ENCODE peak calls at places on chromosomes 3 and 15, in ten cellular contexts. One of them, this sample, is unnamed. For H3K4me1, the result is how much of the 10 kb centered on the place peaks cover.

GRCh38 chr3:168081171-168081771 is 14.5 kb downstream of the GOLIM4 start:
- DNase-seq in IMR-90: peak
- DNase-seq in fibroblast of lung: no peak
- DNase-seq in psoas muscle: no peak
- DNase-seq in gastrocnemius medialis: no peak
- DNase-seq in GM23248: peak
- DNase-seq in CD4-positive, alpha-beta memory T cell: no peak
- DNase-seq in ascending aorta: no peak
- DNase-seq in Peyer's patch: no peak
- DNase-seq in GM23338: no peak
- DNase-seq in this sample: no peak

GRCh38 chr3:72997421-72997961 is 880 bp downstream of the PPP4R2 start:
- DNase-seq in IMR-90: peak
- DNase-seq in fibroblast of lung: peak
- DNase-seq in psoas muscle: no peak
- DNase-seq in gastrocnemius medialis: no peak
- DNase-seq in GM23248: peak
- DNase-seq in CD4-positive, alpha-beta memory T cell: peak
- DNase-seq in ascending aorta: no peak
- DNase-seq in Peyer's patch: peak
- DNase-seq in GM23338: peak
- DNase-seq in this sample: peak

GRCh38 chr3:39383913-39384664 is 919 bp downstream of the SLC25A38 start:
- DNase-seq in IMR-90: peak
- DNase-seq in fibroblast of lung: peak
- DNase-seq in psoas muscle: peak
- DNase-seq in gastrocnemius medialis: peak
- DNase-seq in GM23248: peak
- DNase-seq in CD4-positive, alpha-beta memory T cell: peak
- DNase-seq in ascending aorta: peak
- DNase-seq in Peyer's patch: peak
- DNase-seq in GM23338: peak
- DNase-seq in this sample: peak

GRCh38 chr3:58386966-58387365 is 46.7 kb downstream of the PDHB start:
- DNase-seq in IMR-90: peak
- DNase-seq in fibroblast of lung: peak
- DNase-seq in psoas muscle: no peak
- DNase-seq in gastrocnemius medialis: no peak
- DNase-seq in GM23248: peak
- DNase-seq in CD4-positive, alpha-beta memory T cell: no peak
- DNase-seq in ascending aorta: no peak
- DNase-seq in Peyer's patch: no peak
- DNase-seq in GM23338: peak
- DNase-seq in this sample: no peak

GRCh38 chr3:46901061-46901460 is 23.5 kb downstream of the PTH1R start:
- DNase-seq in IMR-90: no peak
- DNase-seq in fibroblast of lung: no peak
- DNase-seq in psoas muscle: peak
- DNase-seq in gastrocnemius medialis: no peak
- DNase-seq in GM23248: no peak
- DNase-seq in CD4-positive, alpha-beta memory T cell: no peak
- DNase-seq in ascending aorta: no peak
- DNase-seq in Peyer's patch: no peak
- DNase-seq in GM23338: no peak
- DNase-seq in this sample: no peak

GRCh38 chr3:39843440-39843839 is 34.0 kb downstream of the MYRIP start:
- DNase-seq in IMR-90: no peak
- DNase-seq in fibroblast of lung: no peak
- DNase-seq in psoas muscle: no peak
- DNase-seq in gastrocnemius medialis: no peak
- DNase-seq in GM23248: no peak
- DNase-seq in CD4-positive, alpha-beta memory T cell: no peak
- DNase-seq in ascending aorta: no peak
- DNase-seq in Peyer's patch: no peak
- DNase-seq in GM23338: no peak
- DNase-seq in this sample: no peak

GRCh38 chr3:12952322-12953200 is 111.2 kb upstream of the RPL32 start:
- DNase-seq in IMR-90: no peak
- DNase-seq in fibroblast of lung: no peak
- DNase-seq in psoas muscle: no peak
- DNase-seq in gastrocnemius medialis: no peak
- DNase-seq in GM23248: no peak
- DNase-seq in CD4-positive, alpha-beta memory T cell: no peak
- DNase-seq in ascending aorta: no peak
- DNase-seq in Peyer's patch: no peak
- DNase-seq in GM23338: no peak
- DNase-seq in this sample: no peak

GRCh38 chr3:19155375-19155774 is 7.1 kb downstream of the KCNH8 start:
- DNase-seq in IMR-90: no peak
- DNase-seq in fibroblast of lung: no peak
- DNase-seq in psoas muscle: no peak
- DNase-seq in gastrocnemius medialis: no peak
- DNase-seq in GM23248: no peak
- DNase-seq in CD4-positive, alpha-beta memory T cell: no peak
- DNase-seq in ascending aorta: no peak
- DNase-seq in Peyer's patch: no peak
- DNase-seq in GM23338: no peak
- DNase-seq in this sample: no peak

GRCh38 chr15:62739507-62739906 is 303.0 kb upstream of the TPM1 start:
- DNase-seq in IMR-90: peak
- DNase-seq in fibroblast of lung: peak
- DNase-seq in psoas muscle: no peak
- DNase-seq in gastrocnemius medialis: no peak
- DNase-seq in GM23248: peak
- DNase-seq in CD4-positive, alpha-beta memory T cell: no peak
- DNase-seq in ascending aorta: no peak
- DNase-seq in Peyer's patch: no peak
- DNase-seq in GM23338: no peak
- DNase-seq in this sample: no peak

GRCh38 chr3:4823986-4824947 is 155.0 kb upstream of the BHLHE40 start:
- DNase-seq in IMR-90: no peak
- DNase-seq in fibroblast of lung: no peak
- DNase-seq in psoas muscle: no peak
- DNase-seq in gastrocnemius medialis: no peak
- DNase-seq in GM23248: no peak
- DNase-seq in CD4-positive, alpha-beta memory T cell: no peak
- DNase-seq in ascending aorta: no peak
- DNase-seq in Peyer's patch: no peak
- DNase-seq in GM23338: no peak
- DNase-seq in this sample: no peak

GRCh38 chr3:24344784-24345439 is 149.7 kb downstream of the THRB start:
- DNase-seq in IMR-90: peak
- DNase-seq in fibroblast of lung: peak
- DNase-seq in psoas muscle: no peak
- DNase-seq in gastrocnemius medialis: no peak
- DNase-seq in GM23248: peak
- DNase-seq in CD4-positive, alpha-beta memory T cell: no peak
- DNase-seq in ascending aorta: no peak
- DNase-seq in Peyer's patch: no peak
- DNase-seq in GM23338: no peak
- DNase-seq in this sample: no peak

GRCh38 chr15:64754663-64755426 is 20.5 kb downstream of the RBPMS2 start:
- DNase-seq in IMR-90: no peak
- DNase-seq in fibroblast of lung: no peak
- DNase-seq in psoas muscle: no peak
- DNase-seq in gastrocnemius medialis: no peak
- DNase-seq in GM23248: no peak
- DNase-seq in CD4-positive, alpha-beta memory T cell: no peak
- DNase-seq in ascending aorta: no peak
- DNase-seq in Peyer's patch: peak
- DNase-seq in GM23338: no peak
- DNase-seq in this sample: no peak

GRCh38 chr3:171328419-171329082 is 131.7 kb downstream of the TNIK start:
- DNase-seq in IMR-90: no peak
- DNase-seq in fibroblast of lung: peak
- DNase-seq in psoas muscle: no peak
- DNase-seq in gastrocnemius medialis: no peak
- DNase-seq in GM23248: peak
- DNase-seq in CD4-positive, alpha-beta memory T cell: peak
- DNase-seq in ascending aorta: no peak
- DNase-seq in Peyer's patch: peak
- DNase-seq in GM23338: peak
- DNase-seq in this sample: peak

GRCh38 chr15:58520936-58521292 is 89.1 kb downstream of the LIPC start:
- DNase-seq in IMR-90: no peak
- DNase-seq in fibroblast of lung: no peak
- DNase-seq in psoas muscle: no peak
- DNase-seq in gastrocnemius medialis: no peak
- DNase-seq in GM23248: no peak
- DNase-seq in CD4-positive, alpha-beta memory T cell: no peak
- DNase-seq in ascending aorta: no peak
- DNase-seq in Peyer's patch: no peak
- DNase-seq in GM23338: no peak
- DNase-seq in this sample: no peak

GRCh38 chr15:68815598-68815997 is 5.1 kb downstream of the ANP32A start:
- DNase-seq in IMR-90: no peak
- DNase-seq in fibroblast of lung: peak
- DNase-seq in psoas muscle: no peak
- DNase-seq in gastrocnemius medialis: peak
- DNase-seq in GM23248: peak
- DNase-seq in CD4-positive, alpha-beta memory T cell: no peak
- DNase-seq in ascending aorta: no peak
- DNase-seq in Peyer's patch: no peak
- DNase-seq in GM23338: no peak
- DNase-seq in this sample: no peak

DNA sequence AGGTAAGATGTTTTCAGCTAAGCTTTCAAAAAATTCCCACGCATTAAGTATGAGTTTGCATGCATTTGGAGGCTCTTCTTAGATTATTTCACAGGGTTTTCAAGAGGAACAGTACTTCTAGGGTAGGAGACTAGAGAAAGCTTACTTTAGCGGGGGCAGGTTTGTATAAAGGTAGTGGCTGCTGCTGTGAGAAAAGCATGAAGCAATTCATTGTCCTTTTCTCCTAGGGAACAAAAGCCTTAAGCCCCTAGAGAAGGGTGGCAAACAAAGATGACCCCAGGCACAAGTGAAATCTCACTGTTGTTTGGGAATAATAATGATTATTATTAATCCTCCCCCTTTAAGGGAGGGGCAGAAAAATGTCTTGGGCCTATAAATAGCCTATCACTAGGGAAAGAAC is 310.7 kb downstream of the DIPK2A start:
- DNase-seq in IMR-90: no peak
- DNase-seq in fibroblast of lung: no peak
- DNase-seq in psoas muscle: no peak
- DNase-seq in gastrocnemius medialis: no peak
- DNase-seq in GM23248: no peak
- DNase-seq in CD4-positive, alpha-beta memory T cell: no peak
- DNase-seq in ascending aorta: no peak
- DNase-seq in Peyer's patch: no peak
- DNase-seq in GM23338: no peak
- DNase-seq in this sample: no peak
- H3K4me1 ChIP-seq in IMR-90: under half
- H3K4me1 ChIP-seq in fibroblast of lung: under half
- H3K4me1 ChIP-seq in psoas muscle: under half
- H3K4me1 ChIP-seq in gastrocnemius medialis: under half
- H3K4me1 ChIP-seq in GM23248: under half
- H3K4me1 ChIP-seq in CD4-positive, alpha-beta memory T cell: under half
- H3K4me1 ChIP-seq in ascending aorta: under half
- H3K4me1 ChIP-seq in Peyer's patch: under half
- H3K4me1 ChIP-seq in GM23338: under half
- H3K4me1 ChIP-seq in this sample: under half

GRCh38 chr3:11606090-11606784 is 37.5 kb downstream of the VGLL4 start:
- DNase-seq in IMR-90: no peak
- DNase-seq in fibroblast of lung: no peak
- DNase-seq in psoas muscle: no peak
- DNase-seq in gastrocnemius medialis: no peak
- DNase-seq in GM23248: no peak
- DNase-seq in CD4-positive, alpha-beta memory T cell: no peak
- DNase-seq in ascending aorta: no peak
- DNase-seq in Peyer's patch: no peak
- DNase-seq in GM23338: no peak
- DNase-seq in this sample: no peak
- H3K4me1 ChIP-seq in IMR-90: under half
- H3K4me1 ChIP-seq in fibroblast of lung: under half
- H3K4me1 ChIP-seq in psoas muscle: half or more
- H3K4me1 ChIP-seq in gastrocnemius medialis: half or more
- H3K4me1 ChIP-seq in GM23248: half or more
- H3K4me1 ChIP-seq in CD4-positive, alpha-beta memory T cell: under half
- H3K4me1 ChIP-seq in ascending aorta: under half
- H3K4me1 ChIP-seq in Peyer's patch: under half
- H3K4me1 ChIP-seq in GM23338: half or more
- H3K4me1 ChIP-seq in this sample: under half

DNA sequence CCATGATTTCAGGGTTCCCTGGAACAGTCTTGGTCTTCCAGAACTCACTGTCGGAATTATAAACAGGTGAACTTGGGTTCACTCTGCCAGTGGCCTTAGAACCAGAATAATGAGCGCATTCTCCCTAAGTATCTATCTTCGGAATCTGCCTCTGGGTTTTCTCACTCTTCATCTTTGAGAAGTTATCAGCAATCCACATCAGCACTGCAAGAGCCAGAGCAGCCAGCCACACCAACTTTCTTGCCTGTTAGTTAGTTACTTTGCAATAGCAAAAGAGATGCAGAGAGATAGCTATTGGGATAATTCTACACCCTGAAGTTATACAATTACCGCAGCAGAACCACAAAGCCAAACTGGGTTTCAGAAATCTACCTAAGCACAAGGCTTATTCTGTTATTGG is 25.8 kb downstream of the GLB1 start:
- DNase-seq in IMR-90: no peak
- DNase-seq in fibroblast of lung: no peak
- DNase-seq in psoas muscle: no peak
- DNase-seq in gastrocnemius medialis: no peak
- DNase-seq in GM23248: no peak
- DNase-seq in CD4-positive, alpha-beta memory T cell: no peak
- DNase-seq in ascending aorta: no peak
- DNase-seq in Peyer's patch: no peak
- DNase-seq in GM23338: no peak
- DNase-seq in this sample: no peak
- H3K4me1 ChIP-seq in IMR-90: under half
- H3K4me1 ChIP-seq in fibroblast of lung: under half
- H3K4me1 ChIP-seq in psoas muscle: under half
- H3K4me1 ChIP-seq in gastrocnemius medialis: under half
- H3K4me1 ChIP-seq in GM23248: under half
- H3K4me1 ChIP-seq in CD4-positive, alpha-beta memory T cell: half or more
- H3K4me1 ChIP-seq in ascending aorta: under half
- H3K4me1 ChIP-seq in Peyer's patch: under half
- H3K4me1 ChIP-seq in GM23338: under half
- H3K4me1 ChIP-seq in this sample: under half

DNA sequence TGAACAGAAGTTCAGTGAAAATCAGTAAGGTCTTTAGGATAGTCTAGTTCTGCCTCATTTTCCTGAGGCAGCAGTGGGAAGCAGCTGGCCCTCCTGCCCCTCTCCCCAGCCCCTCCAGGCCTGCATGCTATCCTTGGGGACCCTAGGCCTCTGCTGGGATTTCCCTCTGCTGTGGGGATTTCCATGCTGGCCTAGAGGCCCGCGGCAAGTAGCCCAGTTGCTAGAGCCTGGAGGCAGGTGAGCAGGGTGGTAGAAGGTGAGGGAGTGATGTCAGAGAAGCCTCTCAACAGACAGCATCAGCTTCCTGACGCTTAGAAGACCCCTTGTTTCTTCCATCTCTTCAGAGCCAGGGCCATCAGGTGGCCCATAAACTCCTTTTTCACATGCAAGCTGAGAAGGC is 305.8 kb upstream of the THBS1 start:
- DNase-seq in IMR-90: no peak
- DNase-seq in fibroblast of lung: no peak
- DNase-seq in psoas muscle: no peak
- DNase-seq in gastrocnemius medialis: no peak
- DNase-seq in GM23248: no peak
- DNase-seq in CD4-positive, alpha-beta memory T cell: no peak
- DNase-seq in ascending aorta: no peak
- DNase-seq in Peyer's patch: no peak
- DNase-seq in GM23338: no peak
- DNase-seq in this sample: peak
- H3K4me1 ChIP-seq in IMR-90: under half
- H3K4me1 ChIP-seq in fibroblast of lung: under half
- H3K4me1 ChIP-seq in psoas muscle: under half
- H3K4me1 ChIP-seq in gastrocnemius medialis: under half
- H3K4me1 ChIP-seq in GM23248: under half
- H3K4me1 ChIP-seq in CD4-positive, alpha-beta memory T cell: under half
- H3K4me1 ChIP-seq in ascending aorta: under half
- H3K4me1 ChIP-seq in Peyer's patch: under half
- H3K4me1 ChIP-seq in GM23338: under half
- H3K4me1 ChIP-seq in this sample: under half